ENCODE peak calls at places on chromosomes 2 and 18, in eight cellular contexts. N, V, W, X, A, C, L and K are unnamed samples. For H3K4me1, the result is how much of the 10 kb centered on the place peaks cover.

GRCh38 chr18:26723986-26724385 is 141.5 kb downstream of the AQP4 start:
- DNase-seq in N (no peak), V (no peak), W (no peak), X (no peak), A (no peak), C (no peak), L (no peak), K (no peak)

GRCh38 chr2:127004893-127005600 is 101.9 kb downstream of the BIN1 start:
- DNase-seq in N (no peak), V (no peak), W (peak), X (no peak), A (no peak), C (no peak), L (no peak), K (no peak)

GRCh38 chr2:205763708-205764501 is 81.6 kb downstream of the NRP2 start:
- DNase-seq in N (no peak), V (peak), W (peak), X (peak), A (peak), C (no peak), L (no peak), K (no peak)

GRCh38 chr18:55236150-55236931 is 277.1 kb upstream of the CCDC68 start:
- DNase-seq in N (no peak), V (no peak), W (no peak), X (no peak), A (no peak), C (no peak), L (no peak), K (no peak)

GRCh38 chr2:233379034-233379433 is 24.7 kb downstream of the DGKD start:
- DNase-seq in N (no peak), V (no peak), W (no peak), X (no peak), A (no peak), C (no peak), L (no peak), K (no peak)

GRCh38 chr2:126731353-126731752 is 75.4 kb downstream of the GYPC start:
- DNase-seq in N (no peak), V (no peak), W (no peak), X (no peak), A (no peak), C (no peak), L (no peak), K (no peak)

GRCh38 chr18:427005-427404 is 73.5 kb downstream of the COLEC12 start:
- DNase-seq in N (no peak), V (no peak), W (no peak), X (no peak), A (no peak), C (no peak), L (no peak), K (no peak)

GRCh38 chr2:144513388-144514100 is 6.4 kb downstream of the ZEB2 start:
- DNase-seq in N (no peak), V (no peak), W (peak), X (no peak), A (no peak), C (no peak), L (no peak), K (no peak)

GRCh38 chr2:64402876-64403275 is 51.1 kb upstream of the LGALSL start:
- DNase-seq in N (no peak), V (no peak), W (no peak), X (no peak), A (no peak), C (no peak), L (no peak), K (no peak)
- H3K4me1 ChIP-seq in N (half or more), V (under half), W (under half), X (under half), A (under half), C (under half), L (under half), K (under half)

GRCh38 chr2:215465246-215465645 is 29.4 kb upstream of the FN1 start:
- DNase-seq in N (no peak), V (no peak), W (no peak), X (no peak), A (no peak), C (no peak), L (no peak), K (no peak)
- TF ChIP-seq REST in N (no peak), V (no peak), W (no peak), X (no peak), A (no peak), C (no peak), L (no peak), K (no peak)

GRCh38 chr18:34322365-34323289 is 97.9 kb upstream of the NOL4 start:
- DNase-seq in N (peak), V (no peak), W (peak), X (no peak), A (peak), C (peak), L (peak), K (peak)
- TF ChIP-seq CTCF in N (peak), V (peak), W (peak), X (no peak), A (peak), C (peak), L (no peak), K (peak)

GRCh38 chr2:70118798-70119454 is 31.6 kb downstream of the PCBP1 start:
- DNase-seq in N (peak), V (no peak), W (peak), X (no peak), A (no peak), C (no peak), L (no peak), K (no peak)

GRCh38 chr2:70116936-70117554 is 29.8 kb downstream of the PCBP1 start:
- DNase-seq in N (no peak), V (no peak), W (no peak), X (no peak), A (no peak), C (no peak), L (no peak), K (no peak)

GRCh38 chr2:70113396-70114100 is 26.3 kb downstream of the PCBP1 start:
- DNase-seq in N (no peak), V (no peak), W (no peak), X (no peak), A (no peak), C (no peak), L (no peak), K (no peak)

GRCh38 chr2:70111752-70112591 is 24.7 kb downstream of the PCBP1 start:
- DNase-seq in N (no peak), V (no peak), W (no peak), X (peak), A (peak), C (no peak), L (no peak), K (no peak)

DNA sequence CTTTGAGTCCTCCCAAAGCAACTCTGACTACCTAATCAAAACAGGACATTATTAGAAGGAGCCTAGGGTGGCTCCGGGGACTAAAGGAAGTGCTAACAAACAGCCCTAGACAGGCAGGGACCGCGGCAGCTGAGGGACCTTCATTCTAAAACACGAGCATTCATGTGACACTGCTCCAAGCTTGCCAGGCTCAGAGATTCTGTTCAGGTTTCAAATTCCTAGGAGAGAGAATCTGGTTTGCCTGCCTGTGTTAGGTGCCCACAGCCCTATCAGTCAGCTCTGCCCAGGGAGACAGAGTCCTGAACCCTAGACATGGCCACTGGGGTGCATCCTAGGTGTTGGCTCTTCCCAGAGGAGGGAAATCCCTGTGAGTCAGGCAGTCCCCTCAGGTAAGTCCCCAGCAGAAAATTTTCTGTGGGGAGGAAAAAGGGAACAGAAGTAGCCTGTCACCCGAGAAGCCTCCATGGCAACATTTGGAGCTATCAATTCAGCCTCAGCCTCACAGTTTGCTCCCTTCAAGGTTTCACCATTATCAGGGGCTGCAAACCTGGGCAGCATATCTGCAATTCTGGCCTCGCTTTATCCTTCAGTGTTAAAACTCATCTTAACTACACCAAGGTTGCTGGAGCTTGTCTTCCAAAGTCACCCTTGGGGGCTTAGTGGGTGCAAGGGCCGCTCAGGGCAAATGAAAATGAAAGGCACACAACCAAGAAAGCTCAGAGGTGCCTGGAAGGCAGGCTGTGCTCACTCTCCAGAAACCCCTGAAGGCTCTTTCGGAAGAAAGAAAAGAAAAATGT is 28.6 kb downstream of the PCBP1 start:
- DNase-seq in N (no peak), V (no peak), W (no peak), X (no peak), A (no peak), C (no peak), L (no peak), K (no peak)
- H3K4me1 ChIP-seq in N (half or more), V (under half), W (under half), X (under half), A (under half), C (half or more), L (under half), K (under half)

DNA sequence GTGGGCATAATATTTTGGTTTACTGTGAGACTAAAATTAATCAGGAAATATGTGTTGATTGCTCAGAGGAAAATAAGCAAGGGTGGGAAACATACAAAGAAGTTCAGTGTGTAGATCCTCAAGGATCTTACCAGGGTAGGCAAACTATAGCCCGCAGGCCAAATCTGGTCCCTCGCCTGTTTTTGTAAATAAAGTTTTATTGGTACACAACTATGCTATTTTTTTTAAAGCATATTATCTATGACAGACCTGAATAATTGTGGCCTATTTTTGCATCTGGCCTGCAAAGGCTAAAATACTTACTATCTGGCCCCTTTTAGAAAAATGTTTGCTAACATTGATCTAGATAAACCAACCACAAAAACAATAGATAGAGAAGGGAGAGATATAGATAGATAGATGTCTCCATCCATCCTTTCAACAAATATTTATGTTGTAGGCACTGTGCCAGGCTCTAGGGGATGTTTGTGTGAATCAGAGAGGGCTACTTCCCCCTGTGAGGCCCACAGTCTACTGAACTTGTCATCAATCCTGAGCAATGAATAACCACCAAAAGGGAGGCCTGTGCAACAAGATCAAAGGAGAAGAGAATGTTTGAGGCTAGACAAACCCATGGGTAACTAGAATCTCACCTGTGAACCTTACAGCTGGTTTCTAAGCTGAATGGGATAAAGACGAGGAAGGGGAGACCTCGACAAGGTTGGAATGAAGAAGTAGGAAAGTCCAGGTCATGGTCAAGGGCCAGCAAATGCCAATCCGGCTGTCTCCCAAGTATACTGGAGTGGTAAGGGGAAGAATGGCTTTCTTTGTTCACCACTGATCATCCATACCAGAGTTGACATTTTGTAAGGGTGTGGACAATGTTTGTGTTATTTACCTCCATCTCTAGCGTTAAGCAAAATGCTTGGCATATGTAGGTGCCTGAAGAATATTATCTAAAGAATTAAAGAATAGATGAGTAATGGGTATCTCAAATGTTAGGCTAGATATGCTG is 23.6 kb downstream of the ALPK2 start:
- DNase-seq in N (peak), V (no peak), W (no peak), X (no peak), A (no peak), C (peak), L (peak), K (no peak)
- TF ChIP-seq REST in N (peak), V (no peak), W (no peak), X (no peak), A (no peak), C (no peak), L (no peak), K (no peak)

GRCh38 chr2:118881490-118882129 is 34.2 kb upstream of the EN1 start:
- DNase-seq in N (peak), V (peak), W (peak), X (peak), A (peak), C (no peak), L (peak), K (peak)
- TF ChIP-seq CTCF in N (peak), V (peak), W (peak), X (peak), A (peak), C (peak), L (peak), K (peak)

DNA sequence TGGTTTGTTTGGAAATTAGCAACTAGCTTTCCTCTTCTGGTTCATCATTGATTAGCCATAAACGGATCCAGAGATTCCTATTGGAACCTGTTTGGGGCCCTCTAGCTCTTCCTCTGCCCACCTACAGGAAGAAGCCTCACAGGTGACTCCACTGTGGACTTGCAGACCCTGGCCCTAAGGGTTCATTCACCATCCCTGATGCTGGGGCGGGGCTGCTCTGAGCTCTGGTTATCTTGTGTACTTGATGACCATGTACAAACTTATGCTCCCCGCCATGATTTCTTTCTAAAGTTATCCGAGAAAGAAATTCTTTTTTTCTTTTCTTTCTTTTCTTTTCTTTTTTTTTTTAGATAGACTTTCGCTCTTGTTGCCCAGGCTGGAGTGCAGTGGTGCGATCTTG is 33.9 kb upstream of the INHBB start:
- DNase-seq in N (no peak), V (no peak), W (no peak), X (no peak), A (no peak), C (no peak), L (no peak), K (no peak)
- H3K4me1 ChIP-seq in N (under half), V (under half), W (under half), X (under half), A (under half), C (under half), L (under half), K (under half)

GRCh38 chr2:45458909-45459563 is 152.0 kb downstream of the SRBD1 start:
- DNase-seq in N (peak), V (peak), W (peak), X (no peak), A (no peak), C (no peak), L (peak), K (peak)
- TF ChIP-seq REST in N (no peak), V (no peak), W (no peak), X (no peak), A (no peak), C (no peak), L (no peak), K (no peak)